ENCODE peak calls at places on chromosomes 1 and 21, in seven cellular contexts. One of them, this sample, is unnamed.

GRCh38 chr1:24294757-24295371 is 24.3 kb upstream of the GRHL3 start:
- DNase-seq in heart right ventricle: peak
- DNase-seq in neural crest cell: no peak
- DNase-seq in upper lobe of right lung: peak
- DNase-seq in neuronal stem cell: no peak
- DNase-seq in endodermal cell: peak
- DNase-seq in NCI-H226: peak
- DNase-seq in this sample: no peak

GRCh38 chr21:43669828-43670605 is 10.7 kb downstream of the RRP1B start:
- DNase-seq in heart right ventricle: no peak
- DNase-seq in neural crest cell: no peak
- DNase-seq in upper lobe of right lung: no peak
- DNase-seq in neuronal stem cell: no peak
- DNase-seq in endodermal cell: peak
- DNase-seq in NCI-H226: no peak
- DNase-seq in this sample: no peak

GRCh38 chr1:245749053-245749452 is 594.3 kb downstream of the KIF26B start:
- DNase-seq in heart right ventricle: no peak
- DNase-seq in neural crest cell: no peak
- DNase-seq in upper lobe of right lung: no peak
- DNase-seq in neuronal stem cell: no peak
- DNase-seq in endodermal cell: no peak
- DNase-seq in NCI-H226: no peak
- DNase-seq in this sample: no peak

GRCh38 chr1:220696863-220697231 is 6.7 kb downstream of the C1orf115 start:
- DNase-seq in heart right ventricle: no peak
- DNase-seq in neural crest cell: no peak
- DNase-seq in upper lobe of right lung: no peak
- DNase-seq in neuronal stem cell: no peak
- DNase-seq in endodermal cell: no peak
- DNase-seq in NCI-H226: no peak
- DNase-seq in this sample: no peak

GRCh38 chr1:178953034-178953433 is 72.7 kb upstream of the FAM20B start:
- DNase-seq in heart right ventricle: peak
- DNase-seq in neural crest cell: no peak
- DNase-seq in upper lobe of right lung: no peak
- DNase-seq in neuronal stem cell: no peak
- DNase-seq in endodermal cell: no peak
- DNase-seq in NCI-H226: no peak
- DNase-seq in this sample: no peak

GRCh38 chr1:163315773-163316374 is 5.9 kb upstream of the NUF2 start:
- DNase-seq in heart right ventricle: peak
- DNase-seq in neural crest cell: peak
- DNase-seq in upper lobe of right lung: no peak
- DNase-seq in neuronal stem cell: peak
- DNase-seq in endodermal cell: peak
- DNase-seq in NCI-H226: no peak
- DNase-seq in this sample: no peak

GRCh38 chr1:8477199-8477982 is 159.5 kb downstream of the SLC45A1 start:
- DNase-seq in heart right ventricle: no peak
- DNase-seq in neural crest cell: no peak
- DNase-seq in upper lobe of right lung: no peak
- DNase-seq in neuronal stem cell: no peak
- DNase-seq in endodermal cell: no peak
- DNase-seq in NCI-H226: no peak
- DNase-seq in this sample: peak

GRCh38 chr1:11571906-11572616 is 82.2 kb downstream of the FBXO2 start:
- DNase-seq in heart right ventricle: no peak
- DNase-seq in neural crest cell: no peak
- DNase-seq in upper lobe of right lung: no peak
- DNase-seq in neuronal stem cell: no peak
- DNase-seq in endodermal cell: peak
- DNase-seq in NCI-H226: no peak
- DNase-seq in this sample: peak

GRCh38 chr1:65478379-65479026 is 58.0 kb downstream of the LEPR start:
- DNase-seq in heart right ventricle: no peak
- DNase-seq in neural crest cell: no peak
- DNase-seq in upper lobe of right lung: no peak
- DNase-seq in neuronal stem cell: no peak
- DNase-seq in endodermal cell: no peak
- DNase-seq in NCI-H226: no peak
- DNase-seq in this sample: no peak

GRCh38 chr21:45985471-45986315 is 4.1 kb downstream of the COL6A1 start:
- DNase-seq in heart right ventricle: no peak
- DNase-seq in neural crest cell: no peak
- DNase-seq in upper lobe of right lung: peak
- DNase-seq in neuronal stem cell: no peak
- DNase-seq in endodermal cell: no peak
- DNase-seq in NCI-H226: no peak
- DNase-seq in this sample: no peak

GRCh38 chr1:17881761-17882160 is 126.6 kb downstream of the ACTL8 start:
- DNase-seq in heart right ventricle: no peak
- DNase-seq in neural crest cell: no peak
- DNase-seq in upper lobe of right lung: peak
- DNase-seq in neuronal stem cell: no peak
- DNase-seq in endodermal cell: peak
- DNase-seq in NCI-H226: no peak
- DNase-seq in this sample: no peak

GRCh38 chr1:51908499-51908898 is 30.0 kb upstream of the NRDC start:
- DNase-seq in heart right ventricle: no peak
- DNase-seq in neural crest cell: no peak
- DNase-seq in upper lobe of right lung: no peak
- DNase-seq in neuronal stem cell: no peak
- DNase-seq in endodermal cell: no peak
- DNase-seq in NCI-H226: no peak
- DNase-seq in this sample: no peak

GRCh38 chr21:25513810-25514209 is 93.5 kb downstream of the MRPL39 start:
- DNase-seq in heart right ventricle: no peak
- DNase-seq in neural crest cell: no peak
- DNase-seq in upper lobe of right lung: no peak
- DNase-seq in neuronal stem cell: no peak
- DNase-seq in endodermal cell: no peak
- DNase-seq in NCI-H226: no peak
- DNase-seq in this sample: no peak

GRCh38 chr1:235326719-235327558 is 1.0 kb downstream of the ARID4B start:
- DNase-seq in heart right ventricle: peak
- DNase-seq in neural crest cell: peak
- DNase-seq in upper lobe of right lung: peak
- DNase-seq in neuronal stem cell: peak
- DNase-seq in endodermal cell: peak
- DNase-seq in NCI-H226: no peak
- DNase-seq in this sample: peak

GRCh38 chr1:44514673-44515072 is 109.6 kb downstream of the RNF220 start:
- DNase-seq in heart right ventricle: no peak
- DNase-seq in neural crest cell: no peak
- DNase-seq in upper lobe of right lung: no peak
- DNase-seq in neuronal stem cell: no peak
- DNase-seq in endodermal cell: no peak
- DNase-seq in NCI-H226: no peak
- DNase-seq in this sample: no peak

GRCh38 chr1:27590917-27591508 is 12.9 kb downstream of the AHDC1 start:
- DNase-seq in heart right ventricle: no peak
- DNase-seq in neural crest cell: no peak
- DNase-seq in upper lobe of right lung: no peak
- DNase-seq in neuronal stem cell: no peak
- DNase-seq in endodermal cell: no peak
- DNase-seq in NCI-H226: peak
- DNase-seq in this sample: no peak

GRCh38 chr1:206931709-206932108 is 10.0 kb upstream of the FCMR start:
- DNase-seq in heart right ventricle: no peak
- DNase-seq in neural crest cell: no peak
- DNase-seq in upper lobe of right lung: no peak
- DNase-seq in neuronal stem cell: no peak
- DNase-seq in endodermal cell: peak
- DNase-seq in NCI-H226: no peak
- DNase-seq in this sample: no peak

GRCh38 chr1:89908993-89909436 is 85.9 kb upstream of the ZNF326 start:
- DNase-seq in heart right ventricle: peak
- DNase-seq in neural crest cell: no peak
- DNase-seq in upper lobe of right lung: no peak
- DNase-seq in neuronal stem cell: no peak
- DNase-seq in endodermal cell: no peak
- DNase-seq in NCI-H226: peak
- DNase-seq in this sample: no peak

GRCh38 chr1:966603-967295 is 467 bp downstream of the PLEKHN1 start:
- DNase-seq in heart right ventricle: peak
- DNase-seq in neural crest cell: no peak
- DNase-seq in upper lobe of right lung: peak
- DNase-seq in neuronal stem cell: peak
- DNase-seq in endodermal cell: peak
- DNase-seq in NCI-H226: peak
- DNase-seq in this sample: no peak

GRCh38 chr1:231395051-231395995 is 26.8 kb downstream of the EGLN1 start:
- DNase-seq in heart right ventricle: peak
- DNase-seq in neural crest cell: no peak
- DNase-seq in upper lobe of right lung: no peak
- DNase-seq in neuronal stem cell: no peak
- DNase-seq in endodermal cell: no peak
- DNase-seq in NCI-H226: peak
- DNase-seq in this sample: no peak

GRCh38 chr1:175866776-175867175 is 123.4 kb upstream of the TNR start:
- DNase-seq in heart right ventricle: no peak
- DNase-seq in neural crest cell: no peak
- DNase-seq in upper lobe of right lung: no peak
- DNase-seq in neuronal stem cell: no peak
- DNase-seq in endodermal cell: no peak
- DNase-seq in NCI-H226: no peak
- DNase-seq in this sample: no peak